ENCODE peak calls at places on chromosomes 5 and 9, in six cellular contexts. O is B cell; E is anterior cingulate cortex; L is ELR; B is KBM-7; F is activated T-cell treated with anti-CD3 and anti-CD28 coated beads, Interleukin-2, amount 50 U/mL, for 1 hour. N is an unnamed sample.

GRCh38 chr5:107610795-107611194 is 59.9 kb downstream of the EFNA5 start:
- DNase-seq in O (no peak), E (no peak), L (no peak), B (no peak), F (no peak), N (no peak)

GRCh38 chr5:126972062-126972895 is 58.1 kb downstream of the MARCHF3 start:
- DNase-seq in O (peak), E (no peak), L (no peak), B (peak), F (no peak), N (no peak)

GRCh38 chr5:33369470-33370134 is 71.2 kb upstream of the TARS1 start:
- DNase-seq in O (no peak), E (no peak), L (no peak), B (no peak), F (no peak), N (no peak)

GRCh38 chr5:168219515-168220410 is 71.7 kb upstream of the WWC1 start:
- DNase-seq in O (peak), E (peak), L (peak), B (peak), F (no peak), N (no peak)

GRCh38 chr9:98570663-98571440 is 137.9 kb downstream of the GABBR2 start:
- DNase-seq in O (no peak), E (no peak), L (no peak), B (no peak), F (no peak), N (no peak)

GRCh38 chr5:14954620-14955343 is 83.2 kb upstream of the ANKH start:
- DNase-seq in O (no peak), E (no peak), L (no peak), B (no peak), F (no peak), N (no peak)

GRCh38 chr5:1778138-1779020 is 21.3 kb downstream of the MRPL36 start:
- DNase-seq in O (no peak), E (no peak), L (no peak), B (no peak), F (no peak), N (no peak)

GRCh38 chr9:123929177-123929869 is 603 bp downstream of the DENND1A start:
- DNase-seq in O (no peak), E (peak), L (peak), B (peak), F (no peak), N (peak)

GRCh38 chr9:4567601-4568000 is 77.3 kb downstream of the SLC1A1 start:
- DNase-seq in O (no peak), E (no peak), L (peak), B (no peak), F (no peak), N (no peak)

GRCh38 chr9:130112244-130113151 is 58.8 kb downstream of the GPR107 start:
- DNase-seq in O (no peak), E (no peak), L (no peak), B (no peak), F (no peak), N (no peak)